ENCODE peak calls at places on chromosomes 4 and X, in eight cellular contexts. G is CD8-positive, alpha-beta memory T cell; X is HEK293T; M is stimulated activated CD4-positive, alpha-beta T cell treated with anti-CD3 and anti-CD28 coated beads, Interleukin-12 subunit alpha, Interleukin-12 subunit beta, amount 100 ng/mL, for 24 hours; I is NCI-H2081 treated with DMSO at 0.1 percent for 48 hours; Y is activated T-cell treated with anti-CD3 and anti-CD28 coated beads for 1 hour; C is stimulated activated CD8-positive, alpha-beta memory T cell treated with anti-CD3 and anti-CD28 coated beads, Interleukin-7, amount 100 ng/mL, for 1 hour; U is type B pancreatic cell. K is an unnamed sample.

GRCh38 chr4:98284640-98285046 is 23.5 kb downstream of the RAP1GDS1 start:
- DNase-seq in G (no peak), X (peak; percentile 23), M (no peak), I (no peak), Y (no peak), C (no peak), U (no peak), K (no peak)

GRCh38 chr4:53575552-53575951 is 15.7 kb downstream of the LNX1 start:
- DNase-seq in G (no peak), X (no peak), M (no peak), I (no peak), Y (no peak), C (no peak), U (no peak), K (no peak)

GRCh38 chrX:120672841-120673530 is 43.1 kb upstream of the C1GALT1C1 start:
- DNase-seq in G (no peak), X (no peak), M (no peak), I (no peak), Y (no peak), C (no peak), U (no peak), K (no peak)

GRCh38 chrX:51837926-51838325 is 55.5 kb upstream of the MAGED1 start:
- DNase-seq in G (no peak), X (peak; percentile 9), M (no peak), I (no peak), Y (no peak), C (no peak), U (no peak), K (no peak)

GRCh38 chrX:13638826-13639225 is 14.1 kb upstream of the TCEANC start:
- DNase-seq in G (no peak), X (no peak), M (no peak), I (no peak), Y (no peak), C (no peak), U (no peak), K (no peak)

GRCh38 chr4:110618091-110619000 is 4.5 kb downstream of the PITX2 start:
- DNase-seq in G (no peak), X (no peak), M (no peak), I (no peak), Y (no peak), C (no peak), U (no peak), K (no peak)

GRCh38 chrX:130114141-130114561 is 3.9 kb upstream of the ELF4 start:
- DNase-seq in G (no peak), X (no peak), M (no peak), I (no peak), Y (no peak), C (no peak), U (no peak), K (no peak)

GRCh38 chr4:1855334-1856070 is 454 bp downstream of the LETM1 start:
- DNase-seq in G (no peak), X (no peak), M (no peak), I (no peak), Y (no peak), C (no peak), U (no peak), K (no peak)

GRCh38 chr4:186886759-186887158 is 163.1 kb upstream of the FAT1 start:
- DNase-seq in G (no peak), X (no peak), M (no peak), I (no peak), Y (no peak), C (no peak), U (no peak), K (no peak)

GRCh38 chr4:164926301-164926700 is 49.3 kb downstream of the APELA start:
- DNase-seq in G (no peak), X (no peak), M (no peak), I (no peak), Y (no peak), C (no peak), U (no peak), K (no peak)

GRCh38 chr4:52869196-52869595 is 7.1 kb downstream of the RASL11B start:
- DNase-seq in G (no peak), X (no peak), M (no peak), I (no peak), Y (no peak), C (no peak), U (no peak), K (no peak)